ENCODE peak calls at places on chromosome 22, in seven cellular contexts. B is effector memory CD8-positive, alpha-beta T cell; M is HuH-7.5; Q is NCI-H460; U is SW480; H is NCI-H1092; W is activated CD8-positive, alpha-beta memory T cell treated with anti-CD3 and anti-CD28 coated beads, Interleukin-2, amount 50 U/mL, for 4 hours. J is an unnamed sample.

GRCh38 chr22:33519140-33519973 is 400.9 kb downstream of the LARGE1 start:
- DNase-seq in B (no peak), M (peak), Q (peak), U (peak), H (peak), W (no peak), J (peak)

GRCh38 chr22:40210814-40211213 is 33.1 kb downstream of the TNRC6B start:
- DNase-seq in B (no peak), M (no peak), Q (no peak), U (no peak), H (no peak), W (no peak), J (no peak)

GRCh38 chr22:46060292-46061123 is 83.5 kb upstream of the WNT7B start:
- DNase-seq in B (no peak), M (no peak), Q (no peak), U (no peak), H (no peak), W (no peak), J (no peak)

GRCh38 chr22:32650553-32651345 is 150.8 kb upstream of the TIMP3 start:
- DNase-seq in B (no peak), M (no peak), Q (no peak), U (no peak), H (no peak), W (no peak), J (no peak)

GRCh38 chr22:42473484-42474193 is 41.4 kb upstream of the NFAM1 start:
- DNase-seq in B (peak), M (no peak), Q (peak), U (peak), H (no peak), W (no peak), J (peak)

GRCh38 chr22:40594924-40595323 is 41.6 kb downstream of the MRTFA start:
- DNase-seq in B (no peak), M (no peak), Q (no peak), U (no peak), H (no peak), W (no peak), J (no peak)

GRCh38 chr22:49013707-49014106 is 814.0 kb downstream of the BRD1 start:
- DNase-seq in B (no peak), M (no peak), Q (no peak), U (no peak), H (no peak), W (no peak), J (no peak)

GRCh38 chr22:32712644-32713355 is 88.7 kb upstream of the TIMP3 start:
- DNase-seq in B (no peak), M (no peak), Q (no peak), U (no peak), H (no peak), W (no peak), J (no peak)

GRCh38 chr22:44092636-44093220 is 68.6 kb downstream of the PARVB start:
- DNase-seq in B (no peak), M (no peak), Q (no peak), U (no peak), H (no peak), W (no peak), J (no peak)

GRCh38 chr22:19874307-19875060 is 19.8 kb upstream of the GNB1L start:
- DNase-seq in B (no peak), M (no peak), Q (no peak), U (peak), H (no peak), W (peak), J (no peak)

GRCh38 chr22:26482171-26482570 is 1.4 kb downstream of the HPS4 start:
- DNase-seq in B (no peak), M (no peak), Q (no peak), U (no peak), H (no peak), W (no peak), J (no peak)